ENCODE peak calls at places on chromosomes 1 and 21, in nine cellular contexts. T is heart left ventricle, U is body of pancreas, G is heart right ventricle, N is tibial nerve, C is gastrocnemius medialis, E is uterus, A is coronary artery, F is lower lobe of right lung. S is an unnamed sample.

GRCh38 chr21:45618287-45618686 is 25.2 kb upstream of the PCBP3 start:
- DNase-seq in T (no peak), U (no peak), G (no peak), N (no peak), C (no peak), E (no peak), A (no peak), F (no peak), S (no peak)

GRCh38 chr1:225681231-225681630 is 28.3 kb upstream of the ENAH start:
- DNase-seq in T (no peak), U (no peak), G (no peak), N (no peak), C (no peak), E (no peak), A (no peak), F (no peak), S (no peak)

GRCh38 chr1:220926146-220926545 is 46.9 kb downstream of the HLX start:
- DNase-seq in T (no peak), U (no peak), G (no peak), N (no peak), C (peak; percentile 5), E (no peak), A (no peak), F (no peak), S (no peak)

GRCh38 chr1:30888391-30888790 is 20.2 kb downstream of the SDC3 start:
- DNase-seq in T (peak; percentile 74), U (peak; percentile 17), G (peak; percentile 71), N (no peak), C (no peak), E (peak; percentile 77), A (peak; percentile 87), F (no peak), S (no peak)

GRCh38 chr21:29481641-29482040 is 182.9 kb downstream of the BACH1 start:
- DNase-seq in T (no peak), U (no peak), G (no peak), N (no peak), C (no peak), E (no peak), A (no peak), F (no peak), S (no peak)

GRCh38 chr1:12386130-12386529 is 156.3 kb downstream of the VPS13D start:
- DNase-seq in T (no peak), U (no peak), G (no peak), N (no peak), C (no peak), E (no peak), A (no peak), F (no peak), S (no peak)

GRCh38 chr21:45598666-45599065 is 44.9 kb upstream of the PCBP3 start:
- DNase-seq in T (no peak), U (no peak), G (no peak), N (no peak), C (no peak), E (no peak), A (no peak), F (no peak), S (peak; percentile 35)

GRCh38 chr1:155304558-155305063 is 3.4 kb upstream of the PKLR start:
- DNase-seq in T (no peak), U (no peak), G (no peak), N (no peak), C (no peak), E (no peak), A (no peak), F (no peak), S (no peak)

GRCh38 chr1:111116496-111116895 is 23.4 kb downstream of the DRAM2 start:
- DNase-seq in T (no peak), U (no peak), G (no peak), N (no peak), C (no peak), E (no peak), A (no peak), F (no peak), S (no peak)

GRCh38 chr1:205565799-205566198 is 61.3 kb downstream of the CDK18 start:
- DNase-seq in T (no peak), U (peak; percentile 51), G (no peak), N (no peak), C (no peak), E (no peak), A (no peak), F (no peak), S (no peak)

GRCh38 chr1:206511362-206512064 is 4.2 kb downstream of the RASSF5 start:
- DNase-seq in T (no peak), U (no peak), G (no peak), N (peak; percentile 9), C (no peak), E (no peak), A (no peak), F (no peak), S (no peak)

GRCh38 chr1:244347942-244348341 is 103.8 kb downstream of the ADSS2 start:
- DNase-seq in T (no peak), U (no peak), G (no peak), N (no peak), C (no peak), E (no peak), A (no peak), F (no peak), S (no peak)

GRCh38 chr1:38527373-38527966 is 332.1 kb downstream of the RRAGC start:
- DNase-seq in T (no peak), U (peak; percentile 24), G (no peak), N (no peak), C (no peak), E (no peak), A (no peak), F (peak; percentile 59), S (no peak)

GRCh38 chr1:59427155-59427554 is 130.3 kb downstream of the FGGY start:
- DNase-seq in T (no peak), U (no peak), G (no peak), N (no peak), C (peak; percentile 94), E (no peak), A (no peak), F (no peak), S (no peak)

GRCh38 chr1:178057131-178057765 is 36.7 kb upstream of the RASAL2 start:
- DNase-seq in T (no peak), U (no peak), G (no peak), N (no peak), C (no peak), E (no peak), A (no peak), F (no peak), S (no peak)

GRCh38 chr1:85799734-85800133 is 91.5 kb upstream of the ZNHIT6 start:
- DNase-seq in T (no peak), U (no peak), G (no peak), N (no peak), C (no peak), E (no peak), A (no peak), F (no peak), S (no peak)
- H3K27ac ChIP-seq in T (no peak overlapping the region), U (no peak overlapping the region), G (no peak overlapping the region), N (no peak overlapping the region), C (no peak overlapping the region), E (no peak overlapping the region), A (no peak overlapping the region), F (no peak overlapping the region), S (no peak overlapping the region)

DNA sequence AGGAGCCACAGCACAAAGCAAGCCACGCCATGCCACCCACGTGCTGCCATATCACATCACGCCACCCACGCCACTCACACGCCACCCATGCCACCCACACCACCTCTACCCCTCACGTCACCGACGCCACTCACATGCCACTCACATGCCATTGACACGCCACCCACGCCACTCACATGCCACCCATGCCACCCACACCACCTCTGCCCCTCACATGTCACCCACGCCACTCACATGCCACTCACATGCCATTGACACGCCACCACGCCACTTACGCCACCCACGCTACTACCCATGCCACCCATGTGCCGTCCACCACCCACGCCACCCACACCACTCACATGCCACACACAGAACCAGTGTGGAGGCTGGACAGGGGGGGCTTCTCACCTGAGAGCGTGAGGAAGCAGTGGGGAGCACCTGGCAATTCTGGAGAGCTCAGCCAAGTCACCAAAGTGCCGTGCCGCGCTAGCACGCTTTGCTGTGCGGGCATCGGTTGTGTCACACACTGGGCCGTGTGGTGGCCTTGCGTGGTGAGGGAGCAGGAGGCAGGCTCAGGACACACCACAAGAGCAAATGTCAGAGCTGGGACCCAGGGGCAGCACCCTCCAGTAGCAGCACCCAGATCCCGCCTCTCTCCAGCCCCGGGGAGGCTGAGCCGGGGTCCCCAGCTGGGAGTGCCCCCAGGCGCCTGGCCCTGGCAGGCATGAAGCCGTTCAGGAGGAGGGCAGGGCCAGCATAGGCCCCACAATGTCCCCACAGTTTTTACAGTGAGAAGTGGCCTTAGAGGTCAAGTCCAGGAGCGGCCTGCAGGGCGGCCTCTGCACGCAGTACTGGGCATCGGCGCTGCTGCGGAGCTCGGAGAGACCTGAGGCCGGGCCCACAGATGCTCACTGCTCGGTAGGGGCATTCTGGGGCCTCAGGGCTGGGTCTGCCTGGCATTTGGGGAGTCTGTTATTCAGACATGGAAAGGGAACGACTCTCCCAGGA is 70.0 kb downstream of the AGPAT3 start:
- DNase-seq in T (peak; percentile 46), U (no peak), G (no peak), N (no peak), C (no peak), E (no peak), A (no peak), F (no peak), S (no peak)
- H3K27ac ChIP-seq in T (peak overlapping the region; percentile 70), U (no peak overlapping the region), G (no peak overlapping the region), N (peak overlapping the region; percentile 64), C (peak overlapping the region; percentile 70), E (no peak overlapping the region), A (no peak overlapping the region), F (peak overlapping the region; percentile 21), S (no peak overlapping the region)

DNA sequence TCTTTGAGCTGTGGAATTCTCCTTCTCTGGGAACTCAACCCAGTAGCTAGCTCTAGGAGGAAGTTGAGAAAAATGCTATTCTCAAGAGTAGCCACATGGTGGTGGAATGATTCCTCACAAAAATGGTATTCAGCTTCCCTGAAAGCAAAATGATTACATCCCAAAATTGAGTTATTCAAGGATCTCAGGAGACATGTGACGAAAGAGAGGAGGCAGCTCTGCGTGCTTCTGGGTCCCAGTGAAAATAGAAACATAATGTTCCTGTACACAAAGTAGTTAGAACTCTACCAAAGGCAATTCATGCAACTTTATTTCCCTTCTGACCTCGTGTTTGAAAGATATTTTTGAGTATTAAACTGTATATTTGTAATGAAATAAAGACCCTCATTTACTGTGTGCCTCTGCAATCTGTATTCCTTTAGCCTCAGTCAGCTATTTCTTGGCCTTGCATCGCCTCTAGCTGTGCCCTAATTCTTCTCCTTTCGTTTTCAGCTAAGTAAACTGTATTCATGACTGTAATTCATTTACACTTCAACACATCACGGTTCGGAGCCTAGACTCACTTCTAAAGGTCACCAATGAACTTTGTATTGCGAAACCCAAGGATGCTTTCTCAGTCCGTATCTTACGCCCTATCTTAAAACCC is 167.3 kb downstream of the FASLG start:
- DNase-seq in T (no peak), U (no peak), G (no peak), N (no peak), C (peak; percentile 32), E (peak; percentile 22), A (no peak), F (no peak), S (no peak)
- H3K27ac ChIP-seq in T (peak overlapping the region; percentile 71), U (peak overlapping the region; percentile 55), G (peak overlapping the region; percentile 49), N (peak overlapping the region; percentile 90), C (peak overlapping the region; percentile 62), E (peak overlapping the region; percentile 54), A (peak overlapping the region; percentile 65), F (peak overlapping the region; percentile 76), S (no peak overlapping the region)

GRCh38 chr1:230713915-230714764 is at the start of gene AGT:
- DNase-seq in T (peak; percentile 87), U (peak; percentile 87), G (peak; percentile 80), N (peak; percentile 27), C (peak; percentile 86), E (peak; percentile 38), A (peak; percentile 86), F (no peak), S (peak; percentile 97)
- H3K27ac ChIP-seq in T (peak within 1 kb of the TSS; percentile 82), U (peak within 1 kb of the TSS; percentile 72), G (peak within 1 kb of the TSS; percentile 72), N (peak within 1 kb of the TSS; percentile 66), C (peak within 1 kb of the TSS; percentile 87), E (no peak within 1 kb of the TSS), A (peak within 1 kb of the TSS; percentile 64), F (no peak within 1 kb of the TSS), S (peak within 1 kb of the TSS; percentile 75)

GRCh38 chr1:229440821-229441537 is 7.1 kb upstream of the ACTA1 start:
- DNase-seq in T (no peak), U (no peak), G (no peak), N (no peak), C (no peak), E (no peak), A (no peak), F (no peak), S (no peak)
- H3K27ac ChIP-seq in T (peak overlapping the region; percentile 75), U (no peak overlapping the region), G (peak overlapping the region; percentile 46), N (no peak overlapping the region), C (peak overlapping the region; percentile 69), E (no peak overlapping the region), A (peak overlapping the region; percentile 27), F (no peak overlapping the region), S (no peak overlapping the region)

S was measured in right lobe of liver.